ENCODE peak calls at places on chromosomes 4 and X, in four cellular contexts. B is CD8-positive, alpha-beta T cell; I is heart left ventricle; T is body of pancreas. S is an unnamed sample.

GRCh38 chrX:8067754-8068469 is 103.2 kb downstream of the VCX2 start:
- DNase-seq in T (no peak), I (no peak), B (no peak), S (no peak)

GRCh38 chr4:89216866-89217265 is 90.7 kb downstream of the GPRIN3 start:
- DNase-seq in T (no peak), B (no peak), I (no peak), S (no peak)

GRCh38 chr4:4670869-4671268 is 129.0 kb upstream of the STX18 start:
- DNase-seq in I (no peak), B (no peak), T (no peak), S (no peak)

GRCh38 chrX:139844163-139844562 is 88.7 kb downstream of the ATP11C start:
- DNase-seq in B (no peak), T (no peak), I (no peak), S (no peak)

GRCh38 chr4:138263438-138263837 is 21.3 kb upstream of the SLC7A11 start:
- DNase-seq in T (no peak), B (no peak), I (no peak), S (no peak)

GRCh38 chr4:116469582-116469981 is 615.8 kb downstream of the TRAM1L1 start:
- DNase-seq in B (no peak), T (no peak), I (no peak), S (no peak)

GRCh38 chrX:63128509-63128908 is 222.6 kb downstream of the SPIN4 start:
- DNase-seq in I (no peak), T (peak; percentile 17), B (peak; percentile 14), S (no peak)

GRCh38 chr4:139555705-139556070 is 331 bp downstream of the SETD7 start:
- DNase-seq in B (no peak), I (peak; percentile 79), T (peak; percentile 61), S (peak; percentile 57)

GRCh38 chr4:6767341-6767724 is 15.2 kb upstream of the KIAA0232 start:
- DNase-seq in B (no peak), I (no peak), T (peak; percentile 55), S (no peak)

GRCh38 chr4:83862471-83862870 is 326.6 kb downstream of the GPAT3 start:
- DNase-seq in B (no peak), I (no peak), T (no peak), S (no peak)

GRCh38 chrX:139739138-139739537 is 31.2 kb upstream of the MCF2 start:
- DNase-seq in B (no peak), T (no peak), I (no peak), S (no peak)

GRCh38 chrX:47483310-47484268 is 567 bp upstream of the ZNF41 start:
- DNase-seq in I (peak; percentile 56), T (peak; percentile 17), B (no peak), S (peak; percentile 21)

GRCh38 chr4:15244354-15244753 is 183.5 kb upstream of the C1QTNF7 start:
- DNase-seq in B (no peak), I (no peak), T (no peak), S (no peak)

GRCh38 chr4:1410491-1411325 is 4.5 kb upstream of the NKX1-1 start:
- DNase-seq in T (no peak), I (peak; percentile 80), B (peak; percentile 59), S (peak; percentile 35)

GRCh38 chr4:30789219-30789671 is 69.1 kb downstream of the PCDH7 start:
- DNase-seq in I (no peak), B (no peak), T (no peak), S (no peak)

GRCh38 chr4:56468097-56468422 is 643 bp downstream of the SRP72 start:
- DNase-seq in T (peak; percentile 38), I (no peak), B (peak; percentile 25), S (no peak)

GRCh38 chr4:173960398-173960797 is 323.1 kb downstream of the FBXO8 start:
- DNase-seq in B (no peak), I (no peak), T (no peak), S (no peak)

GRCh38 chrX:47634871-47635575 is 5.3 kb upstream of the CFP start:
- DNase-seq in B (no peak), T (no peak), I (no peak), S (no peak)

GRCh38 chr4:147570616-147571015 is 46.6 kb upstream of the TMEM184C start:
- DNase-seq in I (no peak), T (no peak), B (no peak), S (no peak)

GRCh38 chr4:112361181-112361791 is 64.1 kb downstream of the ALPK1 start:
- DNase-seq in I (no peak), T (no peak), B (no peak), S (no peak)

GRCh38 chr4:28921886-28922285 is 1798.3 kb upstream of the PCDH7 start:
- DNase-seq in I (no peak), T (no peak), B (no peak), S (no peak)

GRCh38 chr4:139773560-139774318 is 108.1 kb downstream of the MGST2 start:
- DNase-seq in T (no peak), I (no peak), B (no peak), S (no peak)

GRCh38 chr4:105951198-105951597 is 55.9 kb downstream of the NPNT start:
- DNase-seq in B (no peak), I (no peak), T (no peak), S (no peak)

GRCh38 chr4:130147618-130148017 is 1051.7 kb downstream of the C4orf33 start:
- DNase-seq in B (no peak), I (no peak), T (no peak), S (no peak)

GRCh38 chr4:184792950-184793555 is 32.7 kb downstream of the ACSL1 start:
- DNase-seq in I (no peak), B (peak; percentile 35), T (no peak), S (no peak)

DNA sequence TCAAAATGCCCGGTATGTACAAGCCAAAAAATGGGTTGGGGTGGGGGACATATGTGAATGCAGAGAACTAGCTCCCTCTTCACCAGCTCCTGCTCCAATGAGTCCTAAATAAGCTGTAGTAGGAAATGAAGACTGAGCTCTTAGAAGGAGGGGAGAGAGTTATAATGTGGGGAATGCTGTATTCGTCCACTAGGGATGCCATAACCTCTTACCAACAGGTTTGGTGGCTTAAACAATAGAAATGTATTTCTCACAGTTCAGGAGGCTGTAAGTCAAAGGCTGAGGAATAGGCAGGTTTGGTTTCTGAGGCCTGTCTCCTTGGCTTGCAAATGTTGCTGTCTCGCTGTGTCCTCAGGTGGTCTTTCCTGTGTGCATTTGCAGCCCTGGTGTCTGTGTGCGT is 4.4 kb upstream of the INPP4B start:
- DNase-seq in I (no peak), T (no peak), B (no peak), S (no peak)
- TF ChIP-seq CTCF in I (no peak), T (peak; percentile 19), B (no peak), S (no peak)

DNA sequence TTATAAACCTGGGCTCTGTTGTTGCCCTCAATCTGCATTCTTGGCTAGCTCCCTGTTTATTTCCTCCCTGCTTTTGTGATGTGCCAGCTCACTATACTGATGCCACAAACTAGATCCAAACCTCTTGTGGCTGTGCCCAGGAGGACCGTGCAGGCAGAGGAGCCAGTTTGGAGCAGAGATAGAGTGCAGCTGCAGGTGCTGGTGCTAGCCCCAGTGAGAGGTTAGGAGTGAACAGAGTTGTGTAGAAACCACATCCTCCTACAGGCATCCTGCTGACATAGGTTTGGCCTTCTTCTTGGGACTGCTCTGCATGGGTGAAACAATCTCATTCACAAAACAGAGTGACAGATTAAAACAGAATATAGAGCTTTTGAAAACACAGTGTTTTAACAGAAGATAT is 25.7 kb upstream of the TNIP3 start:
- DNase-seq in B (peak; percentile 40), T (no peak), I (peak; percentile 56), S (no peak)
- H3K4me1 ChIP-seq in B (peaks cover 45% of the 10 kb centered on the region), T (no peaks in the 10 kb centered on the region), I (peaks cover 4% of the 10 kb centered on the region), S (peaks cover 4% of the 10 kb centered on the region)

GRCh38 chr4:156754832-156755570 is 216.6 kb downstream of the PDGFC start:
- DNase-seq in B (no peak), T (no peak), I (no peak), S (no peak)

GRCh38 chr4:156746111-156746510 is 225.5 kb downstream of the PDGFC start:
- DNase-seq in I (no peak), B (no peak), T (no peak), S (no peak)

GRCh38 chr4:156751486-156751885 is 220.1 kb downstream of the PDGFC start:
- DNase-seq in T (no peak), I (no peak), B (no peak), S (no peak)

GRCh38 chr4:156749791-156750403 is 221.7 kb downstream of the PDGFC start:
- DNase-seq in T (no peak), I (no peak), B (no peak), S (no peak)
- H3K27ac ChIP-seq in T (no peak overlapping the region), I (no peak overlapping the region), B (no peak overlapping the region), S (no peak overlapping the region)

GRCh38 chr4:86660407-86660806 is 66.3 kb downstream of the PTPN13 start:
- DNase-seq in T (no peak), I (no peak), B (no peak), S (no peak)

GRCh38 chr4:86661006-86661405 is 66.9 kb downstream of the PTPN13 start:
- DNase-seq in I (no peak), B (no peak), T (no peak), S (no peak)

GRCh38 chr4:86657382-86657781 is 63.3 kb downstream of the PTPN13 start:
- DNase-seq in T (no peak), B (no peak), I (no peak), S (no peak)

GRCh38 chr4:86661418-86661817 is 67.3 kb downstream of the PTPN13 start:
- DNase-seq in T (no peak), B (no peak), I (no peak), S (no peak)

DNA sequence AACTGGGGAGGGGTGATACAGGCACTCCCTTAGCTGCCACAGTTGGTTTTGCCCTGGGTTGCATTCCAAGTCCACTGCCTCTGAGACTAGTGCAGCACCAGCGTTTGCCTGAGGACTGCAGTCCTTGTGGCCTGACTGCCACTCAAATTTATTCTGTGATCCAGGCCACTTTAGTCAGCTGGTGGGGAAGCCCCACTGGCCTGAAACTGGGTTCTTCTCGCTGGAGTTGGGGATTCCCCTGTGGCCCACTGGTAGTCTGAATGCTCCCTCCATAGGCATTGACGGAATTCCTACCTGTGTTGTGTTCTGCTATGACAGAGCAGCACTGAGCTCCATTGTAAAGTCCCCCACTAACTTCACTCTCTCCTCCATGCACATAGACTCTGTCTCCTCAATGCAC is 63.8 kb downstream of the PTPN13 start:
- DNase-seq in T (no peak), B (no peak), I (no peak), S (no peak)
- TF ChIP-seq CTCF in T (no peak), B (no peak), I (no peak), S (no peak)

GRCh38 chr4:143358419-143358818 is 21.7 kb downstream of the GAB1 start:
- DNase-seq in I (no peak), T (no peak), B (no peak), S (no peak)
- H3K4me1 ChIP-seq in I (peaks cover 97% of the 10 kb centered on the region), T (peaks cover 50% of the 10 kb centered on the region), B (peaks cover 11% of the 10 kb centered on the region), S (no peaks in the 10 kb centered on the region)

DNA sequence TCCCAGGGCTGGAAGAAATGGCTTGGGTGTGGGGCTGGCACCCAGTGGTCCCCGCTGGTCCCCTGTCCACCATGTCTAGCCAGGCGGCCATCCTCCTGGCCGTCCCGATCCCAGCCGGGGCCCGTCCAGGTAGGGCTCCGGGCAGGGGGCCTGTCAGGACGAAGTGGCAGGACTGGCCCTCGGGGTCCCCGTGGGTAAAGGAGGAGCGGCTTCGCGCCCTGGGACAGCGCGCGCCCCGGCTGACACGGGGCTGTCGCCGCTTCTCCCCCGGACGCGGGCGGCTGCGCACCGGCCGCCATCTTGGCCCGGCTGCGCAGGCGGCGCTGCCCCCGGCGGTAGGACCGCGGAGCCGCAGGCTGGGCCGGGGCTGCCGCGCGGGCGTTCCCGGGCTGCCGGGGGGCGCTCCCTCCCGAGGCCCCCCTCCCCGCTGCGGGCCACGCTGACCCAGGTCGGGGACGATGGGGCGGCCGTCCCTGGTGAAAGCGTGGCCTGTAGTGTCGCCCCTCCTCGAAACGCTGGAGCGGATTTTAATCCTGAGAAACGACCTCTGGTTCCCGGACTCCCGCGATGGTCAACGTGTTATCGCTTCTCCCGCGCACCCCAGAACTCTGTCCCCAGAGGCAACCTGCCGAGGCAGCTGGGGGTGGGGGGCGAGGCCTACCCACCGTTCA is 60.4 kb upstream of the BCOR start:
- DNase-seq in T (no peak), I (peak; percentile 63), B (peak; percentile 38), S (no peak)
- H3K27ac ChIP-seq in T (peak overlapping the region; percentile 45), I (peak overlapping the region; percentile 84), B (no peak overlapping the region), S (peak overlapping the region; percentile 81)